ENCODE peak calls at places on chromosomes 4 and X, in four cellular contexts. One of them, this sample, is unnamed.

GRCh38 chrX:71954458-71954857 is 43.8 kb downstream of the NHSL2 start:
- DNase-seq in GM12878: no peak
- DNase-seq in K562: no peak
- DNase-seq in HepG2: no peak
- DNase-seq in this sample: no peak

GRCh38 chrX:12901486-12901885 is 4.9 kb upstream of the TLR8 start:
- DNase-seq in GM12878: no peak
- DNase-seq in K562: peak; percentile 65
- DNase-seq in HepG2: peak; percentile 11
- DNase-seq in this sample: peak; percentile 41

GRCh38 chr4:155666701-155667537 is at the start of gene GUCY1A1:
- DNase-seq in GM12878: no peak
- DNase-seq in K562: no peak
- DNase-seq in HepG2: no peak
- DNase-seq in this sample: peak; percentile 81

GRCh38 chr4:25925486-25926201 is 11.6 kb downstream of the SMIM20 start:
- DNase-seq in GM12878: no peak
- DNase-seq in K562: peak; percentile 59
- DNase-seq in HepG2: peak; percentile 36
- DNase-seq in this sample: peak; percentile 76

GRCh38 chr4:147853706-147854105 is 121.8 kb downstream of the ARHGAP10 start:
- DNase-seq in GM12878: no peak
- DNase-seq in K562: no peak
- DNase-seq in HepG2: no peak
- DNase-seq in this sample: no peak

GRCh38 chr4:148510211-148510610 is 68.0 kb upstream of the NR3C2 start:
- DNase-seq in GM12878: no peak
- DNase-seq in K562: no peak
- DNase-seq in HepG2: no peak
- DNase-seq in this sample: no peak

GRCh38 chr4:74559853-74560252 is 114.9 kb downstream of the AREG start:
- DNase-seq in GM12878: no peak
- DNase-seq in K562: no peak
- DNase-seq in HepG2: no peak
- DNase-seq in this sample: no peak

GRCh38 chr4:1463088-1463926 is 57.1 kb upstream of the NKX1-1 start:
- DNase-seq in GM12878: no peak
- DNase-seq in K562: no peak
- DNase-seq in HepG2: no peak
- DNase-seq in this sample: no peak

GRCh38 chrX:9642270-9642995 is 123.2 kb downstream of the GPR143 start:
- DNase-seq in GM12878: no peak
- DNase-seq in K562: no peak
- DNase-seq in HepG2: no peak
- DNase-seq in this sample: no peak

GRCh38 chr4:94517492-94517891 is 65.8 kb downstream of the PDLIM5 start:
- DNase-seq in GM12878: no peak
- DNase-seq in K562: no peak
- DNase-seq in HepG2: no peak
- DNase-seq in this sample: no peak

GRCh38 chrX:24396236-24396929 is 35.9 kb downstream of the SUPT20HL1 start:
- DNase-seq in GM12878: no peak
- DNase-seq in K562: no peak
- DNase-seq in HepG2: no peak
- DNase-seq in this sample: no peak

GRCh38 chr4:15936495-15936894 is 2.0 kb downstream of the FGFBP1 start:
- DNase-seq in GM12878: no peak
- DNase-seq in K562: no peak
- DNase-seq in HepG2: no peak
- DNase-seq in this sample: no peak

GRCh38 chrX:32116047-32116446 is 1044.2 kb upstream of the FTHL17 start:
- DNase-seq in GM12878: no peak
- DNase-seq in K562: peak; percentile 6
- DNase-seq in HepG2: no peak
- DNase-seq in this sample: peak; percentile 25

GRCh38 chr4:23144707-23145106 is 452.0 kb downstream of the GBA3 start:
- DNase-seq in GM12878: no peak
- DNase-seq in K562: no peak
- DNase-seq in HepG2: no peak
- DNase-seq in this sample: no peak

GRCh38 chr4:119016636-119017035 is 119.0 kb upstream of the MYOZ2 start:
- DNase-seq in GM12878: no peak
- DNase-seq in K562: no peak
- DNase-seq in HepG2: no peak
- DNase-seq in this sample: no peak

GRCh38 chr4:3372933-3373465 is 68.8 kb upstream of the HGFAC start:
- DNase-seq in GM12878: peak; percentile 37
- DNase-seq in K562: no peak
- DNase-seq in HepG2: no peak
- DNase-seq in this sample: no peak

GRCh38 chrX:17846045-17846444 is 15.1 kb downstream of the RAI2 start:
- DNase-seq in GM12878: no peak
- DNase-seq in K562: no peak
- DNase-seq in HepG2: no peak
- DNase-seq in this sample: no peak

GRCh38 chrX:150365953-150366911 is 3.1 kb downstream of the MAMLD1 start:
- DNase-seq in GM12878: no peak
- DNase-seq in K562: peak; percentile 10
- DNase-seq in HepG2: no peak
- DNase-seq in this sample: peak; percentile 71

GRCh38 chr4:15653430-15653829 is 1.7 kb downstream of the FBXL5 start:
- DNase-seq in GM12878: no peak
- DNase-seq in K562: no peak
- DNase-seq in HepG2: no peak
- DNase-seq in this sample: no peak

GRCh38 chrX:37453821-37454220 is 104.7 kb downstream of the PRRG1 start:
- DNase-seq in GM12878: no peak
- DNase-seq in K562: no peak
- DNase-seq in HepG2: no peak
- DNase-seq in this sample: no peak

GRCh38 chrX:118346258-118347094 is 570 bp downstream of the WDR44 start:
- DNase-seq in GM12878: no peak
- DNase-seq in K562: peak; percentile 53
- DNase-seq in HepG2: peak; percentile 7
- DNase-seq in this sample: peak; percentile 36

GRCh38 chr4:156686120-156686519 is 285.5 kb downstream of the PDGFC start:
- DNase-seq in GM12878: no peak
- DNase-seq in K562: no peak
- DNase-seq in HepG2: no peak
- DNase-seq in this sample: no peak

GRCh38 chr4:175661437-175661836 is 150.6 kb downstream of the GPM6A start:
- DNase-seq in GM12878: no peak
- DNase-seq in K562: no peak
- DNase-seq in HepG2: no peak
- DNase-seq in this sample: no peak

GRCh38 chr4:66693694-66694093 is 851.6 kb downstream of the CENPC start:
- DNase-seq in GM12878: no peak
- DNase-seq in K562: no peak
- DNase-seq in HepG2: no peak
- DNase-seq in this sample: peak; percentile 4

GRCh38 chr4:114598191-114599121 is at the start of gene UGT8:
- DNase-seq in GM12878: no peak
- DNase-seq in K562: peak; percentile 52
- DNase-seq in HepG2: no peak
- DNase-seq in this sample: peak; percentile 88

GRCh38 chrX:100720301-100720700 is 11.6 kb downstream of the SYTL4 start:
- DNase-seq in GM12878: no peak
- DNase-seq in K562: no peak
- DNase-seq in HepG2: no peak
- DNase-seq in this sample: no peak

GRCh38 chr4:165368567-165368966 is 10.2 kb upstream of the CPE start:
- DNase-seq in GM12878: no peak
- DNase-seq in K562: no peak
- DNase-seq in HepG2: peak; percentile 20
- DNase-seq in this sample: no peak

GRCh38 chr4:86685401-86685800 is 91.3 kb downstream of the PTPN13 start:
- DNase-seq in GM12878: no peak
- DNase-seq in K562: no peak
- DNase-seq in HepG2: peak; percentile 1
- DNase-seq in this sample: no peak

GRCh38 chr4:187175197-187175596 is 451.5 kb upstream of the FAT1 start:
- DNase-seq in GM12878: no peak
- DNase-seq in K562: no peak
- DNase-seq in HepG2: peak; percentile 2
- DNase-seq in this sample: no peak

GRCh38 chrX:68978211-68978780 is 149.5 kb downstream of the EFNB1 start:
- DNase-seq in GM12878: no peak
- DNase-seq in K562: no peak
- DNase-seq in HepG2: no peak
- DNase-seq in this sample: peak; percentile 54

GRCh38 chrX:140733766-140734342 is 24.3 kb downstream of the LINC00632 start:
- DNase-seq in GM12878: no peak
- DNase-seq in K562: peak; percentile 22
- DNase-seq in HepG2: peak; percentile 5
- DNase-seq in this sample: peak; percentile 46

GRCh38 chr4:110837896-110838450 is 215.1 kb upstream of the PITX2 start:
- DNase-seq in GM12878: no peak
- DNase-seq in K562: no peak
- DNase-seq in HepG2: no peak
- DNase-seq in this sample: no peak

GRCh38 chr4:110840221-110840654 is 217.4 kb upstream of the PITX2 start:
- DNase-seq in GM12878: no peak
- DNase-seq in K562: no peak
- DNase-seq in HepG2: no peak
- DNase-seq in this sample: no peak
- TF ChIP-seq JUNB in GM12878: no peak
- TF ChIP-seq JUNB in K562: no peak
- TF ChIP-seq JUNB in HepG2: no peak
- TF ChIP-seq JUNB in this sample: no peak

DNA sequence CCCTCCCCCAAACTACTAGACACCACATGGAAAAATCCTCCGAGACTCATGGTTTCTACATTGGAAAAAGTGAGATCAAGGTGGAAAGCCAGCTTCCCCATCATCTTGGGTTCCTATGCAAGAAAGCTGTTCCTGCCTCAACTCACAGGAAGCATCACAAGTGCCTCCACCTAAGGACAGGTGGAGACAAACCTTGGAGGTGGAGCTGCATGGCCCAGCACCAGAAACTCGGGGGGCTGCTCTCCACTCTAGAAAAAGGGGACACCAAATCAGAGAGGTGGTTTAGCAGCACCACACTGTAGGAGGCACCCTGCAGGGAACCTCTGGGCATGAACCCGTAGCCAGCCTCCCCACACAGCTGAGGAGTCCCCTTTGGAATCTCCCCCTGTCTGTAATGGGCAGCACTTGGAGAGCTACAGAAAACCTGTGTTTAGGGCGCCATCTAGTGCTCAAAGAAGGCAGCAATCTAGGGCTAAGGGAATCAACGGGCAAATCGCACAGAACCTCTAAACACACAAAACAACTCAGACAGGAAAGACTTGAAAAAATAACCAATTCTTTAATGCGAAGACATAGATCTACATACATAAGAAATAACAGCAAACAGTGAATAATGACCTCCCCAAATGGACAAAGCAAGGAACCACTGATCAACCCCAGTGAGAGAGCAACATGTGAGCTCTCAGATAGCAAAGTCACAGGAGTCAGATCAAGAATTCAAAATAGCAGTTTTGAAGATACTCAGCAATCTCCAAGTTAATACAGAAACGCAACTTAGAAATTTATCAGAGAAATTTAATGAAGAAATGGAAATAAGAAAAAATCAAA is 37.0 kb upstream of the ZBTB33 start:
- DNase-seq in GM12878: peak; percentile 36
- DNase-seq in K562: peak; percentile 61
- DNase-seq in HepG2: peak; percentile 35
- DNase-seq in this sample: peak; percentile 76
- H3K27ac ChIP-seq in GM12878: no peak overlapping the region
- H3K27ac ChIP-seq in K562: no peak overlapping the region
- H3K27ac ChIP-seq in HepG2: no peak overlapping the region
- H3K27ac ChIP-seq in this sample: no peak overlapping the region

GRCh38 chr4:184408021-184408710 is 66.2 kb downstream of the IRF2 start:
- DNase-seq in GM12878: no peak
- DNase-seq in K562: no peak
- DNase-seq in HepG2: no peak
- DNase-seq in this sample: no peak
- H3K79me2 ChIP-seq in GM12878: peaks cover 1% of the 10 kb centered on the region
- H3K79me2 ChIP-seq in K562: no peaks in the 10 kb centered on the region
- H3K79me2 ChIP-seq in HepG2: no peaks in the 10 kb centered on the region
- H3K79me2 ChIP-seq in this sample: no peaks in the 10 kb centered on the region

DNA sequence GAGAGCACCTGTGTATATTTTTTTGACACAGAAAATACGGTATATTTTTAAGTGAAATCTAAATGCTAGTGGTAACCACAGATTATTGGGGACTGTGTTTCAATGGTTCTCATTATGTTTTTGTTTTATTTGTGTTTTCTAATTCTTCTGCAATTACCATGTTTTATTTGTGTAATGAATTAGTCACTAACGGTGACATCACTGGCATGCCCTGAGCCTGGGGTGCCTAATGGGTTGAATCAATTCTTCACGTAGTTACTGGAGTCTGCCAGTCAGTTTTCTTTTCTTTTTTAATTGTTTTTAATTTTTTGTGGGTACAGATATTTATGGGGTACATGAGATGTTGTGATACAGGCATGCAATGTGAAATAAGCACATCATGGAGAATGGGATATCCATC is 168.8 kb downstream of the RELL1 start:
- DNase-seq in GM12878: no peak
- DNase-seq in K562: no peak
- DNase-seq in HepG2: no peak
- DNase-seq in this sample: no peak
- TF ChIP-seq JUNB in GM12878: no peak
- TF ChIP-seq JUNB in K562: no peak
- TF ChIP-seq JUNB in HepG2: no peak
- TF ChIP-seq JUNB in this sample: no peak

DNA sequence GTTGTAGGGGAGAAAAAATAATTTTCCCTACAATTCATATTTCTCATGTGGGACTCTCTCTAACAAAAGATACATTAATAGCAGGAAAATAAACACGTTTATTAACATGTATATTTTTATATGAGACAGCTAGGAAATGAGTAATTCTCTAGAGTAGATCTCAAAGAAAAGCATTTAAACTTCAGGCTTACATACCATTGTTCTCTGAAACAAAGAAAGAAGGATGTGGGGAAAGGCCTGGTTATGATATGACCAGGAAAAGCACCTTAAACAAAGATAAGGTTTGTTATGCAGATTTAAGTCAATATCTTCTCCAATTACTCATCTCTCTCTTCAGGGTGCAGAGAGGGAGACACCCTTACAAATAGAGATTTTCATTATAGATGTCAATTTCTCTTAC is 131.3 kb downstream of the SLC7A11 start:
- DNase-seq in GM12878: no peak
- DNase-seq in K562: no peak
- DNase-seq in HepG2: no peak
- DNase-seq in this sample: no peak
- H3K27ac ChIP-seq in GM12878: no peak overlapping the region
- H3K27ac ChIP-seq in K562: no peak overlapping the region
- H3K27ac ChIP-seq in HepG2: no peak overlapping the region
- H3K27ac ChIP-seq in this sample: peak overlapping the region; percentile 88

DNA sequence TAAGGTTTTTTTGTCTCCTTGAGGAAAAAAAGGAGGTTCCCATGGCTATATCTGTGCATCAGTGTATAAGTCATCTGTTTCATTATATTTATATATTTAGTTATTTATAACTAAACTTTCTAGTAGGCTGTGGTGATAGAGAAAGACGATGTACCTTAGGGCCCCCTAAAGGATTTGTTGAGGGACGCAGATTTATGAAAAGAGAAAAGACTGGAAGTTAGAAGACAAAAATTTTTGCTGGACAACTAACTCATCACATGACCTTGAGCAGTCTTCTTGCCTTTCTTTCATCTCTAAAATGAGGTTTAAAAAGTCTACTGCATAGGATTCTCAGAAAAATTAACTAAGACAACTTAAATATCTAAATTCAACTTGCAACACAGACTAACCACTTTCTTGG is 6.1 kb downstream of the GASK1B start:
- DNase-seq in GM12878: no peak
- DNase-seq in K562: no peak
- DNase-seq in HepG2: no peak
- DNase-seq in this sample: no peak
- H3K79me2 ChIP-seq in GM12878: no peaks in the 10 kb centered on the region
- H3K79me2 ChIP-seq in K562: no peaks in the 10 kb centered on the region
- H3K79me2 ChIP-seq in HepG2: peaks cover 99% of the 10 kb centered on the region
- H3K79me2 ChIP-seq in this sample: no peaks in the 10 kb centered on the region

This sample was measured in GM23338.